ENCODE peak calls at places on chromosomes 11 and 22, in six cellular contexts. One of them, this sample, is unnamed. For H3K4me1 and H3K9me2, the result is how much of the 10 kb centered on the place peaks cover.

GRCh38 chr11:62445314-62445740 is 26.5 kb downstream of the SCGB1A1 start:
- DNase-seq in PC-3: peak
- DNase-seq in HCT116: no peak
- DNase-seq in SK-N-SH: no peak
- DNase-seq in GM23338: no peak
- DNase-seq in MM.1S: no peak
- DNase-seq in this sample: no peak

GRCh38 chr11:112511906-112512305 is 251.2 kb upstream of the PLET1 start:
- DNase-seq in PC-3: no peak
- DNase-seq in HCT116: no peak
- DNase-seq in SK-N-SH: no peak
- DNase-seq in GM23338: no peak
- DNase-seq in MM.1S: no peak
- DNase-seq in this sample: no peak

GRCh38 chr22:49632199-49633009 is 195.3 kb downstream of the BRD1 start:
- DNase-seq in PC-3: peak
- DNase-seq in HCT116: peak
- DNase-seq in SK-N-SH: peak
- DNase-seq in GM23338: no peak
- DNase-seq in MM.1S: no peak
- DNase-seq in this sample: no peak

GRCh38 chr11:110526323-110526722 is 96.6 kb downstream of the FDX1 start:
- DNase-seq in PC-3: no peak
- DNase-seq in HCT116: no peak
- DNase-seq in SK-N-SH: no peak
- DNase-seq in GM23338: no peak
- DNase-seq in MM.1S: peak
- DNase-seq in this sample: no peak

GRCh38 chr11:94144233-94144632 is 15.6 kb downstream of the PANX1 start:
- DNase-seq in PC-3: peak
- DNase-seq in HCT116: no peak
- DNase-seq in SK-N-SH: no peak
- DNase-seq in GM23338: no peak
- DNase-seq in MM.1S: no peak
- DNase-seq in this sample: no peak

GRCh38 chr11:70549386-70549785 is 151.1 kb downstream of the CTTN start:
- DNase-seq in PC-3: no peak
- DNase-seq in HCT116: no peak
- DNase-seq in SK-N-SH: no peak
- DNase-seq in GM23338: no peak
- DNase-seq in MM.1S: no peak
- DNase-seq in this sample: no peak

GRCh38 chr22:50272103-50272782 is 2.1 kb upstream of the MAPK11 start:
- DNase-seq in PC-3: no peak
- DNase-seq in HCT116: no peak
- DNase-seq in SK-N-SH: peak
- DNase-seq in GM23338: no peak
- DNase-seq in MM.1S: no peak
- DNase-seq in this sample: no peak

GRCh38 chr11:73980001-73980960 is 2.4 kb downstream of the UCP2 start:
- DNase-seq in PC-3: peak
- DNase-seq in HCT116: no peak
- DNase-seq in SK-N-SH: no peak
- DNase-seq in GM23338: peak
- DNase-seq in MM.1S: peak
- DNase-seq in this sample: peak

GRCh38 chr11:17547051-17547577 is at the start of gene OTOG:
- DNase-seq in PC-3: peak
- DNase-seq in HCT116: no peak
- DNase-seq in SK-N-SH: peak
- DNase-seq in GM23338: peak
- DNase-seq in MM.1S: no peak
- DNase-seq in this sample: no peak

GRCh38 chr11:118251858-118252652 is at the start of gene MPZL3:
- DNase-seq in PC-3: peak
- DNase-seq in HCT116: peak
- DNase-seq in SK-N-SH: peak
- DNase-seq in GM23338: peak
- DNase-seq in MM.1S: peak
- DNase-seq in this sample: peak

GRCh38 chr11:116731821-116732739 is 40.7 kb downstream of the BUD13 start:
- DNase-seq in PC-3: no peak
- DNase-seq in HCT116: no peak
- DNase-seq in SK-N-SH: no peak
- DNase-seq in GM23338: peak
- DNase-seq in MM.1S: no peak
- DNase-seq in this sample: no peak

GRCh38 chr11:18802381-18803257 is 11.0 kb upstream of the PTPN5 start:
- DNase-seq in PC-3: peak
- DNase-seq in HCT116: peak
- DNase-seq in SK-N-SH: peak
- DNase-seq in GM23338: peak
- DNase-seq in MM.1S: peak
- DNase-seq in this sample: peak
- TF ChIP-seq CTCF in PC-3: peak
- TF ChIP-seq CTCF in HCT116: peak
- TF ChIP-seq CTCF in SK-N-SH: peak
- TF ChIP-seq CTCF in GM23338: peak
- TF ChIP-seq CTCF in MM.1S: peak
- TF ChIP-seq CTCF in this sample: peak

DNA sequence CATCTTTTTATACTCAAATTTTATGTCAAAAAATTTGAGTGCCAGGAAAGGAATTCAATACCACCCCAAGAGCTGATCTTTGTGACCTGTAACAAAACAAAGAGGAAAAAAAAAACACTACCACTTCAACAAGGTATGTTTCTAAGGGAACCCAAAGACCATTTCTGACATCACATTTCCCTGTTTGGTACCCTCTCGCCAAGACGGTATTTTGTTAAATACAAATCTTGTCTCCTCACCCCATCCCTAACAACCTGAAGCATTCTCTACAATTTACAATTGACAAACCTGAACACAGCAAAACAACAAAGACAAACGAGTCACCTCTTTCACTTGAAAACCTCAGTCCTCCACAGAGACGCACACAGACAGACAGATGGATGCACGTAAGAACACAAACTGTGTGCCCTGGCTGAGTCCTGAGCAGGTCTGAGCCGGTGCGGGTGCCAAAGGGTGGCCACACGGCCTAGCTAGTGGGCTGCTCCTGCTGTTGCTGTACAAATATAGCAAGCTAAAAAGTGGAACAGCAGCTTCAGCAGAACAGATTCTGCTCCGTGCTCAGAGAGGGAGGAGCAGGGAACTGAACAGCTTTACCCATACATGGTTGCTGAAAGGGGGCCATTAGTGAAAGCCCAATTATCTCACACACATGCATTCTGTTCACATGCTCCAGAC is 28.6 kb downstream of the CELF1 start:
- DNase-seq in PC-3: no peak
- DNase-seq in HCT116: no peak
- DNase-seq in SK-N-SH: peak
- DNase-seq in GM23338: no peak
- DNase-seq in MM.1S: peak
- DNase-seq in this sample: no peak
- H3K4me1 ChIP-seq in PC-3: under half
- H3K4me1 ChIP-seq in HCT116: under half
- H3K4me1 ChIP-seq in SK-N-SH: under half
- H3K4me1 ChIP-seq in GM23338: under half
- H3K4me1 ChIP-seq in MM.1S: under half
- H3K4me1 ChIP-seq in this sample: under half

DNA sequence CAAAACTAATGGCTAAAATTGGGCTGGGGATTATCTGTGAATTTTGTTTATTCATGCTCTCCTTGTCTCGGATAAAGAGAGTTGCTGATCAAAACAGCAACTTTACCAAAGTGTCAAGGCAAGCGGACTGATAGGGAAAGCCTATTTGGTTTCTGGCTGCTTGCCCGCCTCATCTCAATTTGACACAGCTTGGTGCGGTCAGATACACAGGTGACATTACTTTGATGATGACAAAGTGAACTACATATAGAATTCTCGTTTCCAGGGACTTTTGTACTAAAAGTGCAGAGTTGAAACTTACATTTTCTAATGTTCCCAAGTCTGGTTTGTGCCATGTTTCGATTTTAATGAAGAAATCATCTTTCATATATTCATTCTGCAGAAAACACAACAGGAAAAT is 22.8 kb downstream of the PITPNB start:
- DNase-seq in PC-3: no peak
- DNase-seq in HCT116: no peak
- DNase-seq in SK-N-SH: no peak
- DNase-seq in GM23338: no peak
- DNase-seq in MM.1S: no peak
- DNase-seq in this sample: no peak
- H3K9me2 ChIP-seq in PC-3: under half
- H3K9me2 ChIP-seq in HCT116: under half
- H3K9me2 ChIP-seq in SK-N-SH: under half
- H3K9me2 ChIP-seq in GM23338: under half
- H3K9me2 ChIP-seq in MM.1S: under half
- H3K9me2 ChIP-seq in this sample: under half

GRCh38 chr11:102614485-102614884 is 10.6 kb downstream of the MMP20 start:
- DNase-seq in PC-3: peak
- DNase-seq in HCT116: no peak
- DNase-seq in SK-N-SH: no peak
- DNase-seq in GM23338: peak
- DNase-seq in MM.1S: no peak
- DNase-seq in this sample: peak
- TF ChIP-seq CTCF in PC-3: peak
- TF ChIP-seq CTCF in HCT116: peak
- TF ChIP-seq CTCF in SK-N-SH: peak
- TF ChIP-seq CTCF in GM23338: peak
- TF ChIP-seq CTCF in MM.1S: peak
- TF ChIP-seq CTCF in this sample: peak

DNA sequence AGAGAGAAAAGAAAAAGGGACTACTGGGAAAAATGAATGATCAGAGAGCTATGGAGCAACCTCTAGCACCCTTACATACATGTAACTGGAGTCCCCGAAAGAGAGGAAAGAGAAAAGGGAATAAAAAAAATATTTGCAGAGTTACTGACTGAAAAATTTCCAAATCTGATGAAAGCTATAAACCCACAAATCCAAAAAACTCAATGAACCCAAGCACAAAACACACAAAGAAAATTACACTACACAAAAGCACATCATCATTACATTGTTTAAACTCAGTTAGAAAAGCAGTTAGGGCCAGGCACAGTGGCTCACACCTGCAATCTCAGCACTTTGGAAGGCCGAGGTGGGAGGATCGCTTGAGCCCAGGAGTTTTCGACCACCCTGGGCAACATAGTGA is 6.7 kb downstream of the VPS37C start:
- DNase-seq in PC-3: no peak
- DNase-seq in HCT116: no peak
- DNase-seq in SK-N-SH: no peak
- DNase-seq in GM23338: no peak
- DNase-seq in MM.1S: no peak
- DNase-seq in this sample: no peak
- H3K4me1 ChIP-seq in PC-3: half or more
- H3K4me1 ChIP-seq in HCT116: under half
- H3K4me1 ChIP-seq in SK-N-SH: under half
- H3K4me1 ChIP-seq in GM23338: under half
- H3K4me1 ChIP-seq in MM.1S: under half
- H3K4me1 ChIP-seq in this sample: under half

DNA sequence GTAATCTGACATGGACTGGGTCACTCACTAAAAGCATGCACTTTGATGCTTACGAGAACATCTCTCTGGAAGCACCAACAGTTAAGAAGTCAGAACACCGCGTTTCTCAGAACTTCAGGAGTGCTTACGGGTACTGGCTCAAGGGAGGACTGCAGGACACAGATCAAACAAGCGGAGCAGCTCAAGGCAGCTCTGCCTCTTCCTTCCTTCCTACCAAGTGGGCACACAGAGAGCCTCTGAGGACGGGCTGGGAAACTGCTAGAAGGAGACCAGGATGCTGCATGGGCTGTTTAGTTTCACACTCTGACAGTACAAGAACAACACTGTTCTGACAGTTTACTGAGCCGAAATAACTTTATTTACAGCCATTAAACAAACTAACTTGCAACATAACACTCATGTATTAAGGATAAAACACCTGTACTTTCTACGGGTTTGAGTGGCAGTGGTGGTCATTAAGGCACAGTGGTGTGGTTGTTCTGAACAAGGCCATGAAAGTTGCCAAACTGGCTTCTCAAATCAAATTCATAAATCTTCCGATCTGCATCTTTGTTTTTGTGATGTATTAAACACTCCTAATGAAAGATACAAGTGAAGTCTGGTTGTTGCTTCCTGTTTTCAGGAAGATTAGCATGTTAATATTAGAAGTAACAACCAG is 37.5 kb downstream of the ARFGAP3 start:
- DNase-seq in PC-3: no peak
- DNase-seq in HCT116: no peak
- DNase-seq in SK-N-SH: no peak
- DNase-seq in GM23338: no peak
- DNase-seq in MM.1S: no peak
- DNase-seq in this sample: no peak
- H3K9me2 ChIP-seq in PC-3: under half
- H3K9me2 ChIP-seq in HCT116: under half
- H3K9me2 ChIP-seq in SK-N-SH: under half
- H3K9me2 ChIP-seq in GM23338: under half
- H3K9me2 ChIP-seq in MM.1S: under half
- H3K9me2 ChIP-seq in this sample: under half

GRCh38 chr22:21659864-21660525 is 5.8 kb upstream of the PPIL2 start:
- DNase-seq in PC-3: no peak
- DNase-seq in HCT116: no peak
- DNase-seq in SK-N-SH: no peak
- DNase-seq in GM23338: no peak
- DNase-seq in MM.1S: no peak
- DNase-seq in this sample: no peak

GRCh38 chr22:21660904-21661303 is 4.9 kb upstream of the PPIL2 start:
- DNase-seq in PC-3: no peak
- DNase-seq in HCT116: no peak
- DNase-seq in SK-N-SH: no peak
- DNase-seq in GM23338: no peak
- DNase-seq in MM.1S: no peak
- DNase-seq in this sample: no peak

GRCh38 chr22:21661991-21662390 is 3.8 kb upstream of the PPIL2 start:
- DNase-seq in PC-3: no peak
- DNase-seq in HCT116: no peak
- DNase-seq in SK-N-SH: no peak
- DNase-seq in GM23338: no peak
- DNase-seq in MM.1S: no peak
- DNase-seq in this sample: no peak

GRCh38 chr22:21657020-21657360 is 8.8 kb upstream of the PPIL2 start:
- DNase-seq in PC-3: no peak
- DNase-seq in HCT116: no peak
- DNase-seq in SK-N-SH: no peak
- DNase-seq in GM23338: peak
- DNase-seq in MM.1S: no peak
- DNase-seq in this sample: no peak

GRCh38 chr22:21657361-21658118 is 8.3 kb upstream of the PPIL2 start:
- DNase-seq in PC-3: peak
- DNase-seq in HCT116: peak
- DNase-seq in SK-N-SH: peak
- DNase-seq in GM23338: peak
- DNase-seq in MM.1S: peak
- DNase-seq in this sample: peak
- TF ChIP-seq CTCF in PC-3: peak
- TF ChIP-seq CTCF in HCT116: peak
- TF ChIP-seq CTCF in SK-N-SH: peak
- TF ChIP-seq CTCF in GM23338: no peak
- TF ChIP-seq CTCF in MM.1S: peak
- TF ChIP-seq CTCF in this sample: peak

This sample was measured in OCI-LY7.